ENCODE peak calls at places on chromosomes 5 and 9, in five cellular contexts. Z, Q, V, G and H are unnamed samples.

GRCh38 chr5:55749387-55749786 is 11.5 kb downstream of the DDX4 start:
- DNase-seq in Q (no peak), V (no peak), Z (no peak), G (no peak), H (no peak)

GRCh38 chr9:133658442-133659431 is 22.6 kb downstream of the DBH start:
- DNase-seq in G (no peak), Q (peak), Z (peak), V (peak), H (peak)

GRCh38 chr9:124256517-124257069 is 1.2 kb upstream of the NEK6 start:
- DNase-seq in G (no peak), Z (no peak), V (peak), Q (peak), H (peak)

GRCh38 chr5:142082182-142082781 is 26.3 kb upstream of the NDFIP1 start:
- DNase-seq in Q (no peak), V (no peak), G (no peak), Z (no peak), H (no peak)

GRCh38 chr5:143142596-143143435 is 260.7 kb downstream of the NR3C1 start:
- DNase-seq in Z (peak), Q (no peak), G (peak), V (no peak), H (no peak)

GRCh38 chr9:32220750-32221149 is 163.7 kb upstream of the ACO1 start:
- DNase-seq in Z (no peak), Q (no peak), V (no peak), G (no peak), H (no peak)

GRCh38 chr9:96462538-96462937 is 12.6 kb downstream of the HABP4 start:
- DNase-seq in V (no peak), Q (no peak), Z (no peak), G (no peak), H (no peak)

GRCh38 chr9:29773676-29774075 is 2200.4 kb upstream of the C9orf72 start:
- DNase-seq in G (no peak), Z (no peak), V (peak), Q (no peak), H (peak)

GRCh38 chr9:36597412-36598178 is 24.9 kb downstream of the MELK start:
- DNase-seq in Z (no peak), V (peak), G (no peak), Q (peak), H (peak)

GRCh38 chr5:115948013-115948605 is 14.2 kb upstream of the LVRN start:
- DNase-seq in Z (no peak), V (no peak), G (no peak), Q (no peak), H (no peak)

GRCh38 chr5:150133581-150134197 is 22.0 kb downstream of the PDGFRB start:
- DNase-seq in V (no peak), Z (no peak), G (no peak), Q (no peak), H (no peak)

GRCh38 chr5:150559701-150560100 is 51.8 kb downstream of the NDST1 start:
- DNase-seq in Z (no peak), Q (peak), V (peak), G (no peak), H (peak)

GRCh38 chr9:70256123-70256551 is 2.6 kb upstream of the SMC5 start:
- DNase-seq in G (no peak), Z (no peak), V (peak), Q (peak), H (peak)

GRCh38 chr9:114551750-114552685 is 35.6 kb upstream of the ATP6V1G1 start:
- DNase-seq in Q (peak), G (no peak), V (peak), Z (no peak), H (peak)

GRCh38 chr5:80799041-80799440 is 144.3 kb upstream of the DHFR start:
- DNase-seq in Z (no peak), V (no peak), G (no peak), Q (no peak), H (no peak)